ENCODE peak calls at places on chromosomes 12 and 14, in six cellular contexts. B is OCI-LY7, A is A549, G is HFF-Myc, U is fibroblast of lung, N is GM23338. K is an unnamed sample.

GRCh38 chr14:86363576-86363975 is 833.6 kb downstream of the FLRT2 start:
- DNase-seq in B (no peak), G (no peak), U (no peak), N (peak; percentile 2), A (no peak), K (no peak)

GRCh38 chr12:6329693-6330045 is 12.2 kb downstream of the TNFRSF1A start:
- DNase-seq in N (peak; percentile 47), G (no peak), U (no peak), B (no peak), A (no peak), K (no peak)

GRCh38 chr12:108551556-108551955 is 9.4 kb downstream of the SART3 start:
- DNase-seq in N (no peak), G (no peak), B (no peak), A (no peak), U (peak; percentile 58), K (no peak)

GRCh38 chr12:77161944-77162343 is 96.6 kb upstream of the E2F7 start:
- DNase-seq in N (peak; percentile 37), B (no peak), U (no peak), G (no peak), A (no peak), K (no peak)

GRCh38 chr14:64758025-64758521 is 53.8 kb downstream of the PLEKHG3 start:
- DNase-seq in G (no peak), N (peak; percentile 61), B (no peak), A (peak; percentile 45), U (peak; percentile 6), K (no peak)

GRCh38 chr12:55039761-55040160 is 20.0 kb downstream of the NEUROD4 start:
- DNase-seq in A (no peak), G (no peak), B (no peak), N (no peak), U (no peak), K (no peak)

GRCh38 chr14:69539631-69540410 is 34.9 kb downstream of the CCDC177 start:
- DNase-seq in U (peak; percentile 90), G (no peak), A (peak; percentile 47), N (no peak), B (no peak), K (no peak)

GRCh38 chr14:98950356-98950895 is 321.6 kb downstream of the BCL11B start:
- DNase-seq in G (no peak), U (no peak), A (no peak), N (no peak), B (no peak), K (no peak)

GRCh38 chr12:388547-389137 is 478 bp downstream of the KDM5A start:
- DNase-seq in U (peak; percentile 19), G (no peak), B (peak; percentile 75), N (peak; percentile 69), A (peak; percentile 37), K (no peak)

GRCh38 chr12:6461401-6462233 is 8.9 kb downstream of the VAMP1 start:
- DNase-seq in U (no peak), G (no peak), N (no peak), A (no peak), B (peak; percentile 96), K (no peak)

GRCh38 chr12:123829561-123829960 is 67.5 kb downstream of the DNAH10 start:
- DNase-seq in N (no peak), U (peak; percentile 14), B (no peak), G (no peak), A (no peak), K (no peak)

GRCh38 chr14:53391631-53392030 is 238.5 kb upstream of the DDHD1 start:
- DNase-seq in U (peak; percentile 57), G (no peak), A (no peak), N (no peak), B (no peak), K (peak; percentile 72)

GRCh38 chr14:97444248-97444647 is 647.1 kb downstream of the VRK1 start:
- DNase-seq in A (no peak), U (no peak), B (no peak), G (no peak), N (no peak), K (no peak)

GRCh38 chr14:64191756-64192155 is 102.4 kb downstream of the ESR2 start:
- DNase-seq in U (peak; percentile 85), B (no peak), A (peak; percentile 70), G (peak; percentile 26), N (no peak), K (no peak)

GRCh38 chr12:48903363-48903981 is 21.8 kb downstream of the FKBP11 start:
- DNase-seq in A (no peak), U (no peak), B (no peak), G (no peak), N (no peak), K (no peak)

GRCh38 chr14:35247777-35248475 is 44.3 kb upstream of the PSMA6 start:
- DNase-seq in B (no peak), G (no peak), N (no peak), A (no peak), U (no peak), K (no peak)

GRCh38 chr12:132491349-132491663 is 1.4 kb downstream of the FBRSL1 start:
- DNase-seq in A (no peak), N (no peak), G (no peak), B (no peak), U (no peak), K (no peak)

GRCh38 chr12:45191239-45191638 is 24.7 kb upstream of the ANO6 start:
- DNase-seq in A (peak; percentile 24), N (no peak), G (no peak), B (no peak), U (peak; percentile 30), K (no peak)

GRCh38 chr14:103744621-103745395 is 29.2 kb downstream of the ZFYVE21 start:
- DNase-seq in G (no peak), A (no peak), U (no peak), B (peak; percentile 11), N (no peak), K (no peak)

GRCh38 chr12:68358532-68359485 is 26.6 kb upstream of the MDM1 start:
- DNase-seq in A (peak; percentile 88), N (peak; percentile 81), B (peak; percentile 80), G (peak; percentile 64), U (peak; percentile 84), K (peak; percentile 38)

GRCh38 chr12:12266873-12267634 is at the start of gene LRP6:
- DNase-seq in B (peak; percentile 89), N (peak; percentile 95), U (peak; percentile 96), G (peak; percentile 57), A (peak; percentile 97), K (peak; percentile 86)

GRCh38 chr12:12270226-12270625 is 3.4 kb upstream of the LRP6 start:
- DNase-seq in U (no peak), A (no peak), B (no peak), G (no peak), N (no peak), K (no peak)

GRCh38 chr12:12265571-12266388 is 1.1 kb downstream of the LRP6 start:
- DNase-seq in B (peak; percentile 29), N (no peak), U (peak; percentile 66), G (no peak), A (peak; percentile 35), K (no peak)

GRCh38 chr12:12266389-12266872 is 413 bp downstream of the LRP6 start:
- DNase-seq in A (no peak), G (no peak), B (no peak), N (peak; percentile 74), U (peak; percentile 23), K (no peak)

GRCh38 chr12:12267801-12268200 is 957 bp upstream of the LRP6 start:
- DNase-seq in B (no peak), A (no peak), G (no peak), N (peak; percentile 56), U (no peak), K (no peak)
- H3K4me3 ChIP-seq in B (peak overlapping the region; percentile 76), A (peak overlapping the region; percentile 96), G (peak overlapping the region; percentile 88), N (peak overlapping the region; percentile 98), U (peak overlapping the region; percentile 91), K (peak overlapping the region; percentile 90)

GRCh38 chr12:113825705-113826104 is 140.4 kb downstream of the RBM19 start:
- DNase-seq in G (no peak), B (no peak), A (no peak), N (peak; percentile 66), U (no peak), K (no peak)

GRCh38 chr12:113823816-113824215 is 142.3 kb downstream of the RBM19 start:
- DNase-seq in A (no peak), B (no peak), G (no peak), N (no peak), U (no peak), K (no peak)

GRCh38 chr12:113822986-113823385 is 143.1 kb downstream of the RBM19 start:
- DNase-seq in B (no peak), G (no peak), U (no peak), N (no peak), A (no peak), K (no peak)

GRCh38 chr12:113829212-113829611 is 136.9 kb downstream of the RBM19 start:
- DNase-seq in A (no peak), N (no peak), G (no peak), U (no peak), B (no peak), K (no peak)

GRCh38 chr12:113826805-113827204 is 139.3 kb downstream of the RBM19 start:
- DNase-seq in A (no peak), G (no peak), U (no peak), N (peak; percentile 41), B (no peak), K (no peak)
- TF ChIP-seq CTCF in A (no peak), G (no peak), U (no peak), N (peak; percentile 46), B (peak; percentile 15), K (peak; percentile 11)

DNA sequence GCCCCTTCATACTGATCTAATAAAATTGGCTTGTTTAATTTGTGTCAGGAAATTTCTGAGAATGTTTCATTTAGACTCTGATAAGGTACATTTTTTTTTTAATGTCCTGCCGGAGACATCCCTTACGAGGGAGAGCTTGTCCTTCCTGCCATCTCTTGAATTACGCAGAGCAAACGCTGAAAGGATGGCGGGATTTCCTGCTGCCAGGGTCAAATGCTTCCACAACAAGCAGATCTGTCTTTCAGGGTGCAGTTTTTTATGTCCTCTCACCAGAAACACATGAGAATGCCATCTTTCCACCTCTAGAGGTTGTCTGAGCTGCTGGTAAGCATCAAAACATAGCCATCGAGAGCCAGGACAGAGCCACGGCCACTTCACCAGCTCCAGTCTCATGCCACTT is 126.8 kb upstream of the ARHGAP5 start:
- DNase-seq in G (no peak), B (no peak), N (no peak), A (no peak), U (no peak), K (no peak)
- H3K4me3 ChIP-seq in G (no peak overlapping the region), B (no peak overlapping the region), N (no peak overlapping the region), A (no peak overlapping the region), U (no peak overlapping the region), K (no peak overlapping the region)

DNA sequence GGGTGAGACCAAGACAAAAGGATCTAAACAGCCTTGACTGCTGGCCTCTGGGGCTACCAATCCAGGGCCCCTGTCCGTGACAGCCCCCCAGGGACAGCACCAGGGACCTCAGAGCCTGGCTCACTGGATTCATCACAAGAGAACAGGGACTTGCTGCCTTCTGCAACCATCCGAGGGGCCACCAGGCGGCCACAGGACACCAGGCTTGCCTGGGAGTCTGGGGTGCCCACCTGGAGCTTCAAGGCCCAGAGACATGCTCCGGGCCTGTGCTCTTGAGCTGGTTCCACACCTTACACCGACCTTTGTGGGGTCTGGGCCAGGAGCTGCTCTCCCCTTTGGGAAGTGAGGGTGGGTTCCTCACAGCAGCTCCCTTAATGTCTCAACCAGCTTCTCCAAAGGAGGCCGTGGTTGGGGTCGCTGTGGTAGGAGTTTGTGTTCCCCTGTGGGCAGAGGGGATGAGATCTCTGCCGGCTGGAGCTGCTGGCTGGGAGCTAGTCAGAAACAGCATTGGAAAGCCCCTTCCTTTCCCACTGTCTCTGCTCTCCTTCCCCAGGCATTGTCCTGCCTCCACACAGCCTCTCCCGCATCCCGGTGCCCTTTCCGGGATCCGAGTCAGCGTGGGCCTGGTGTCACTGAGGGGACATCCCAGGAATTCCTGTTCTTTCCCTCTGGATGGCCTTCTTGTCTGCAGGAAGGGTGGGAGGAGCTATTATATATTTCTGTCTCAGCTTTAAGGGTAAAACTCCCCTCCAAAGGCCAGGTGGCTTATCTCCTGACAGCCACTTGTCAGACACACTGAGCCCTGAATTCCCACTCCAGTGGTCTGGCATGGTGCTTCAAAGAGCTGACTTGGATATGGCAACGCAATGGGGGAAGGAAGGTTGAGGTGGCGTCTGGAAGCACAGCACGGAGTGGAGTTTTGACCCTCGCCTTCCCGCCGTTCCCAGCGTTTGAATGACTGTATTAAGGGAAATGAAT is 5.1 kb upstream of the PAPLN start:
- DNase-seq in A (peak; percentile 73), G (no peak), N (peak; percentile 87), B (peak; percentile 57), U (no peak), K (no peak)
- TF ChIP-seq CTCF in A (peak; percentile 46), G (peak; percentile 9), N (peak; percentile 81), B (peak; percentile 63), U (peak; percentile 10), K (peak; percentile 33)